ENCODE peak calls at places on chromosome 1, in four cellular contexts. One of them, this sample, is unnamed.

GRCh38 chr1:202081992-202082391 is 40.7 kb upstream of the GPR37L1 start:
- DNase-seq in ELR: no peak
- DNase-seq in GM20000: no peak
- DNase-seq in NCI-H1436: no peak
- DNase-seq in this sample: no peak

GRCh38 chr1:59879556-59879955 is 47.0 kb downstream of the CYP2J2 start:
- DNase-seq in ELR: peak; percentile 63
- DNase-seq in GM20000: peak; percentile 13
- DNase-seq in NCI-H1436: no peak
- DNase-seq in this sample: peak; percentile 68

GRCh38 chr1:206568256-206568655 is 44.0 kb downstream of the EIF2D start:
- DNase-seq in ELR: peak; percentile 57
- DNase-seq in GM20000: no peak
- DNase-seq in NCI-H1436: no peak
- DNase-seq in this sample: peak; percentile 58

GRCh38 chr1:154742586-154742985 is 127.5 kb downstream of the KCNN3 start:
- DNase-seq in ELR: no peak
- DNase-seq in GM20000: no peak
- DNase-seq in NCI-H1436: no peak
- DNase-seq in this sample: no peak

GRCh38 chr1:78279051-78279450 is 211.7 kb upstream of the PTGFR start:
- DNase-seq in ELR: peak; percentile 87
- DNase-seq in GM20000: no peak
- DNase-seq in NCI-H1436: no peak
- DNase-seq in this sample: no peak

GRCh38 chr1:181318022-181318857 is 165.1 kb upstream of the CACNA1E start:
- DNase-seq in ELR: no peak
- DNase-seq in GM20000: no peak
- DNase-seq in NCI-H1436: no peak
- DNase-seq in this sample: no peak

GRCh38 chr1:114320586-114320985 is 166.9 kb upstream of the SYT6 start:
- DNase-seq in ELR: peak; percentile 93
- DNase-seq in GM20000: no peak
- DNase-seq in NCI-H1436: no peak
- DNase-seq in this sample: no peak

GRCh38 chr1:2215909-2216766 is 12.0 kb upstream of the SKI start:
- DNase-seq in ELR: no peak
- DNase-seq in GM20000: no peak
- DNase-seq in NCI-H1436: no peak
- DNase-seq in this sample: no peak

GRCh38 chr1:174068000-174068399 is 45.8 kb upstream of the RC3H1 start:
- DNase-seq in ELR: peak; percentile 76
- DNase-seq in GM20000: no peak
- DNase-seq in NCI-H1436: no peak
- DNase-seq in this sample: peak; percentile 65

GRCh38 chr1:156458181-156458503 is 42.4 kb downstream of the MEF2D start:
- DNase-seq in ELR: peak; percentile 72
- DNase-seq in GM20000: no peak
- DNase-seq in NCI-H1436: no peak
- DNase-seq in this sample: no peak

GRCh38 chr1:180482425-180483275 is 19.7 kb downstream of the ACBD6 start:
- DNase-seq in ELR: peak; percentile 73
- DNase-seq in GM20000: peak; percentile 48
- DNase-seq in NCI-H1436: peak; percentile 40
- DNase-seq in this sample: peak; percentile 69

GRCh38 chr1:93734999-93735398 is 53.4 kb upstream of the BCAR3 start:
- DNase-seq in ELR: peak; percentile 50
- DNase-seq in GM20000: no peak
- DNase-seq in NCI-H1436: no peak
- DNase-seq in this sample: no peak

GRCh38 chr1:229254910-229255541 is 15.9 kb upstream of the RAB4A start:
- DNase-seq in ELR: peak; percentile 20
- DNase-seq in GM20000: no peak
- DNase-seq in NCI-H1436: peak; percentile 35
- DNase-seq in this sample: peak; percentile 50

GRCh38 chr1:85992756-85993155 is 163.8 kb downstream of the COL24A1 start:
- DNase-seq in ELR: peak; percentile 24
- DNase-seq in GM20000: peak; percentile 11
- DNase-seq in NCI-H1436: no peak
- DNase-seq in this sample: peak; percentile 83

GRCh38 chr1:206895837-206896242 is 1.4 kb upstream of the IL24 start:
- DNase-seq in ELR: peak; percentile 42
- DNase-seq in GM20000: no peak
- DNase-seq in NCI-H1436: no peak
- DNase-seq in this sample: no peak

GRCh38 chr1:3055051-3055450 is 14.0 kb upstream of the PRDM16 start:
- DNase-seq in ELR: no peak
- DNase-seq in GM20000: no peak
- DNase-seq in NCI-H1436: no peak
- DNase-seq in this sample: no peak

GRCh38 chr1:89271616-89272015 is 1.0 kb downstream of the GBP5 start:
- DNase-seq in ELR: peak; percentile 23
- DNase-seq in GM20000: no peak
- DNase-seq in NCI-H1436: no peak
- DNase-seq in this sample: no peak

GRCh38 chr1:229579101-229579651 is 20.7 kb upstream of the ABCB10 start:
- DNase-seq in ELR: peak; percentile 42
- DNase-seq in GM20000: peak; percentile 59
- DNase-seq in NCI-H1436: peak; percentile 54
- DNase-seq in this sample: no peak

GRCh38 chr1:48572632-48573258 is 100.7 kb upstream of the SPATA6 start:
- DNase-seq in ELR: peak; percentile 20
- DNase-seq in GM20000: peak; percentile 45
- DNase-seq in NCI-H1436: peak; percentile 80
- DNase-seq in this sample: peak; percentile 31

GRCh38 chr1:37055631-37056030 is 21.3 kb upstream of the GRIK3 start:
- DNase-seq in ELR: no peak
- DNase-seq in GM20000: no peak
- DNase-seq in NCI-H1436: no peak
- DNase-seq in this sample: no peak

This sample was measured in MM.1S.